ENCODE peak calls at places on chromosomes 5 and 9, in ten cellular contexts. A is NCI-H2171 treated with DMSO at 0.1 percent for 48 hours, J is pancreas, C is fibroblast of pulmonary artery, W is AG09309, D is AG04449, U is AG08396, N is uterus, Z is H54, V is WTC11. M is an unnamed sample.

GRCh38 chr9:96726946-96727345 is 50.9 kb downstream of the ZNF510 start:
- DNase-seq in U (no peak), C (no peak), J (no peak), Z (no peak), N (no peak), D (no peak), A (no peak), V (no peak), W (no peak), M (no peak)

GRCh38 chr9:101027733-101028345 is 688 bp upstream of the PLPPR1 start:
- DNase-seq in V (no peak), U (no peak), A (peak), N (no peak), Z (no peak), W (no peak), D (no peak), J (no peak), C (no peak), M (no peak)

GRCh38 chr5:147455321-147455720 is 54.5 kb downstream of the DPYSL3 start:
- DNase-seq in Z (no peak), N (peak), C (peak), A (no peak), W (peak), U (peak), D (no peak), V (no peak), J (no peak), M (peak)

GRCh38 chr5:177378884-177379883 is 5.0 kb upstream of the SLC34A1 start:
- DNase-seq in Z (peak), A (no peak), N (no peak), J (no peak), V (no peak), D (peak), W (no peak), C (peak), U (peak), M (peak)

GRCh38 chr9:128055222-128056040 is 11.7 kb downstream of the NAIF1 start:
- DNase-seq in J (peak), Z (no peak), V (no peak), D (no peak), U (peak), C (peak), W (no peak), N (peak), A (no peak), M (peak)

GRCh38 chr5:73254634-73255033 is 81.6 kb downstream of the TMEM174 start:
- DNase-seq in C (no peak), U (no peak), A (no peak), V (no peak), N (no peak), D (no peak), J (no peak), Z (no peak), W (no peak), M (peak)

GRCh38 chr5:146565764-146566163 is 49.8 kb upstream of the GPR151 start:
- DNase-seq in U (peak), V (peak), W (peak), N (no peak), C (peak), A (peak), D (no peak), J (peak), Z (peak), M (peak)

GRCh38 chr9:130041648-130042405 is 1.2 kb downstream of the FNBP1 start:
- DNase-seq in Z (no peak), W (no peak), N (peak), U (peak), A (peak), D (no peak), V (peak), C (peak), J (no peak), M (peak)

GRCh38 chr5:91266184-91266705 is 116.9 kb downstream of the ARRDC3 start:
- DNase-seq in N (no peak), V (no peak), D (no peak), Z (peak), J (no peak), C (peak), W (peak), A (no peak), U (peak), M (peak)

GRCh38 chr9:20620658-20621552 is 1.4 kb downstream of the MLLT3 start:
- DNase-seq in D (no peak), U (peak), C (peak), N (peak), A (peak), V (no peak), J (peak), W (no peak), Z (no peak), M (peak)

GRCh38 chr5:59874675-59875074 is 18.9 kb downstream of the PDE4D start:
- DNase-seq in C (no peak), N (no peak), J (no peak), U (no peak), A (no peak), V (no peak), W (no peak), D (no peak), Z (no peak), M (no peak)

GRCh38 chr5:138077064-138077696 is 6.7 kb upstream of the WNT8A start:
- DNase-seq in D (peak), N (peak), J (peak), C (peak), V (peak), A (peak), W (peak), Z (peak), U (peak), M (peak)

GRCh38 chr5:149371296-149371962 is 7.7 kb downstream of the IL17B start:
- DNase-seq in N (peak), U (peak), J (peak), D (no peak), C (peak), W (no peak), V (peak), A (peak), Z (peak), M (peak)

GRCh38 chr5:173638631-173639030 is 22.2 kb upstream of the BOD1 start:
- DNase-seq in D (no peak), N (no peak), W (no peak), J (no peak), A (no peak), C (no peak), V (no peak), U (no peak), Z (no peak), M (no peak)

GRCh38 chr5:155631116-155631515 is 617.6 kb downstream of the KIF4B start:
- DNase-seq in N (no peak), V (no peak), J (no peak), A (peak), D (no peak), C (no peak), W (no peak), U (no peak), Z (peak), M (peak)

GRCh38 chr9:89497978-89498844 is at the start of gene SEMA4D:
- DNase-seq in W (no peak), U (peak), C (peak), J (peak), A (peak), N (peak), V (peak), D (no peak), Z (peak), M (peak)

GRCh38 chr5:56534102-56534501 is 281.2 kb upstream of the MAP3K1 start:
- DNase-seq in N (peak), W (no peak), A (peak), C (no peak), U (no peak), J (no peak), D (no peak), Z (no peak), V (no peak), M (no peak)

GRCh38 chr9:77017505-77017894 is 2.0 kb upstream of the FOXB2 start:
- DNase-seq in D (no peak), N (no peak), C (no peak), Z (no peak), A (no peak), U (no peak), J (no peak), V (no peak), W (no peak), M (no peak)

GRCh38 chr9:135340143-135340655 is 139.4 kb upstream of the PPP1R26 start:
- DNase-seq in U (no peak), A (no peak), D (no peak), W (no peak), C (no peak), J (no peak), N (peak), Z (no peak), V (peak), M (no peak)

GRCh38 chr9:114899461-114899860 is 30.9 kb downstream of the TNFSF8 start:
- DNase-seq in A (no peak), N (no peak), W (no peak), J (no peak), Z (no peak), V (no peak), C (no peak), D (no peak), U (no peak), M (peak)

GRCh38 chr5:1511037-1511436 is 12.7 kb downstream of the LPCAT1 start:
- DNase-seq in D (no peak), C (no peak), W (no peak), Z (no peak), J (no peak), A (no peak), V (peak), N (peak), U (no peak), M (no peak)

GRCh38 chr5:84830265-84830664 is 445.6 kb upstream of the EDIL3 start:
- DNase-seq in A (no peak), C (no peak), Z (no peak), D (no peak), V (no peak), N (no peak), W (no peak), U (no peak), J (no peak), M (no peak)

GRCh38 chr5:164627051-164627450 is 1121.6 kb downstream of the MAT2B start:
- DNase-seq in W (no peak), U (no peak), C (no peak), N (no peak), Z (no peak), D (no peak), V (no peak), J (no peak), A (no peak), M (peak)

GRCh38 chr5:38113456-38113855 is 144.9 kb upstream of the EGFLAM start:
- DNase-seq in C (no peak), W (no peak), V (no peak), N (no peak), U (no peak), A (no peak), Z (no peak), J (no peak), D (no peak), M (no peak)

GRCh38 chr5:73540192-73540591 is 25.2 kb downstream of the ANKRA2 start:
- DNase-seq in N (no peak), A (no peak), D (no peak), W (no peak), V (no peak), Z (peak), C (peak), J (no peak), U (no peak), M (peak)

GRCh38 chr5:10023494-10023893 is 226.2 kb downstream of the ATPSCKMT start:
- DNase-seq in N (no peak), D (no peak), V (no peak), W (no peak), Z (no peak), A (no peak), C (no peak), U (no peak), J (no peak), M (no peak)

GRCh38 chr5:90598300-90598699 is 39.7 kb downstream of the ADGRV1 start:
- DNase-seq in J (no peak), U (no peak), Z (no peak), D (no peak), W (no peak), C (no peak), A (no peak), N (no peak), V (peak), M (no peak)

GRCh38 chr5:139383993-139384590 is 995 bp upstream of the SLC23A1 start:
- DNase-seq in N (no peak), V (no peak), D (no peak), C (no peak), W (no peak), A (no peak), U (no peak), J (no peak), Z (no peak), M (no peak)

GRCh38 chr5:56233230-56233629 is at the start of gene ANKRD55:
- DNase-seq in C (no peak), J (no peak), N (no peak), D (no peak), Z (no peak), V (no peak), W (no peak), U (no peak), A (peak), M (no peak)

GRCh38 chr9:21935631-21936030 is 58.6 kb downstream of the CDKN2A start:
- DNase-seq in C (no peak), N (no peak), A (no peak), W (no peak), Z (no peak), D (no peak), V (no peak), U (no peak), J (no peak), M (no peak)

GRCh38 chr9:22379272-22379671 is 67.4 kb upstream of the DMRTA1 start:
- DNase-seq in U (no peak), A (peak), D (no peak), C (no peak), Z (no peak), W (no peak), V (no peak), N (no peak), J (no peak), M (no peak)

GRCh38 chr5:38724301-38725030 is 121.3 kb upstream of the OSMR start:
- DNase-seq in N (no peak), C (no peak), A (no peak), W (no peak), U (peak), D (no peak), J (no peak), V (no peak), Z (peak), M (no peak)

GRCh38 chr5:178403351-178403750 is 170.7 kb upstream of the PHYKPL start:
- DNase-seq in A (no peak), Z (no peak), C (no peak), W (no peak), J (no peak), V (no peak), U (no peak), N (no peak), D (no peak), M (no peak)

GRCh38 chr5:83509535-83509934 is 38.0 kb downstream of the VCAN start:
- DNase-seq in Z (no peak), W (no peak), C (peak), V (no peak), U (peak), J (no peak), N (peak), A (no peak), D (no peak), M (peak)

M was measured in adipocyte.